ENCODE peak calls at places on chromosome 22, in four cellular contexts. Q is HCT116, N is A549, L is K562. C is an unnamed sample.

GRCh38 chr22:25067851-25068421 is 115.4 kb downstream of the KIAA1671 start:
- DNase-seq in N (no peak), L (no peak), Q (no peak), C (no peak)

GRCh38 chr22:28358244-28358777 is 321.3 kb downstream of the TTC28 start:
- DNase-seq in N (no peak), Q (no peak), L (no peak), C (no peak)

GRCh38 chr22:40289991-40290459 is 56.3 kb upstream of the ADSL start:
- DNase-seq in L (no peak), Q (no peak), N (no peak), C (no peak)

GRCh38 chr22:45671783-45672563 is at the start of gene ATXN10:
- DNase-seq in Q (no peak), L (peak), N (peak), C (peak)

GRCh38 chr22:46050916-46051614 is 74.1 kb upstream of the WNT7B start:
- DNase-seq in N (no peak), Q (no peak), L (no peak), C (no peak)

GRCh38 chr22:37462983-37463382 is 23.2 kb downstream of the MFNG start:
- DNase-seq in Q (no peak), L (peak), N (no peak), C (peak)

GRCh38 chr22:28711820-28712777 is 29.5 kb downstream of the CHEK2 start:
- DNase-seq in L (no peak), Q (no peak), N (peak), C (peak)

GRCh38 chr22:43878079-43878795 is 13.6 kb downstream of the PNPLA5 start:
- DNase-seq in Q (no peak), L (no peak), N (no peak), C (peak)

GRCh38 chr22:38882480-38882879 is 10.5 kb upstream of the CBX6 start:
- DNase-seq in N (no peak), L (no peak), Q (no peak), C (peak)

GRCh38 chr22:35319244-35319985 is 19.7 kb downstream of the TOM1 start:
- DNase-seq in Q (no peak), L (no peak), N (no peak), C (no peak)

GRCh38 chr22:31757265-31757664 is 3.4 kb downstream of the DEPDC5 start:
- DNase-seq in L (no peak), N (no peak), Q (no peak), C (no peak)

GRCh38 chr22:31789803-31790202 is 36.0 kb downstream of the DEPDC5 start:
- DNase-seq in N (no peak), L (peak), Q (no peak), C (no peak)

GRCh38 chr22:29310065-29310862 is 3.8 kb downstream of the GAS2L1 start:
- DNase-seq in N (no peak), L (no peak), Q (no peak), C (no peak)

GRCh38 chr22:36406139-36406538 is 18.4 kb upstream of the MYH9 start:
- DNase-seq in N (no peak), Q (no peak), L (no peak), C (no peak)

GRCh38 chr22:22942511-22943329 is 55.1 kb downstream of the IGLL5 start:
- DNase-seq in L (peak), N (peak), Q (peak), C (peak)

GRCh38 chr22:36165161-36165560 is 4.6 kb upstream of the APOL3 start:
- DNase-seq in Q (no peak), L (no peak), N (no peak), C (no peak)

GRCh38 chr22:39496131-39496838 is 5.8 kb upstream of the MIEF1 start:
- DNase-seq in Q (peak), L (peak), N (peak), C (peak)

GRCh38 chr22:46613606-46613997 is 6.6 kb upstream of the GRAMD4 start:
- DNase-seq in N (no peak), L (no peak), Q (no peak), C (no peak)

GRCh38 chr22:24760708-24761306 is 13.7 kb downstream of the PIWIL3 start:
- DNase-seq in L (no peak), N (no peak), Q (no peak), C (no peak)

GRCh38 chr22:29784451-29785361 is 17.5 kb downstream of the UQCR10 start:
- DNase-seq in N (no peak), L (no peak), Q (no peak), C (peak)

GRCh38 chr22:38411016-38411415 is 44.0 kb downstream of the KCNJ4 start:
- DNase-seq in N (no peak), L (no peak), Q (no peak), C (no peak)

GRCh38 chr22:35894937-35895708 is 133.5 kb downstream of the RBFOX2 start:
- DNase-seq in L (no peak), N (peak), Q (no peak), C (peak)

GRCh38 chr22:40193429-40194421 is 16.0 kb downstream of the TNRC6B start:
- DNase-seq in N (peak), L (peak), Q (no peak), C (peak)

GRCh38 chr22:38748487-38749136 is 7.2 kb downstream of the SUN2 start:
- DNase-seq in N (no peak), L (no peak), Q (no peak), C (no peak)

GRCh38 chr22:24703101-24703500 is 71.4 kb downstream of the PIWIL3 start:
- DNase-seq in Q (no peak), N (no peak), L (peak), C (peak)

GRCh38 chr22:36334081-36334831 is 53.5 kb downstream of the MYH9 start:
- DNase-seq in Q (no peak), L (peak), N (peak), C (no peak)

GRCh38 chr22:29187831-29188230 is 17.9 kb upstream of the EMID1 start:
- DNase-seq in N (no peak), L (no peak), Q (no peak), C (no peak)

GRCh38 chr22:40218723-40219294 is 41.1 kb downstream of the TNRC6B start:
- DNase-seq in L (no peak), Q (no peak), N (no peak), C (peak)

GRCh38 chr22:35432226-35432905 is 32.4 kb downstream of the MCM5 start:
- DNase-seq in Q (no peak), L (no peak), N (no peak), C (no peak)

GRCh38 chr22:39997939-39998726 is 3.4 kb downstream of the FAM83F start:
- DNase-seq in Q (no peak), N (peak), L (no peak), C (peak)

GRCh38 chr22:30250713-30251267 is 4.2 kb upstream of the LIF start:
- DNase-seq in Q (no peak), L (no peak), N (peak), C (peak)

GRCh38 chr22:35568751-35569725 is 28.4 kb downstream of the RASD2 start:
- DNase-seq in Q (no peak), N (no peak), L (no peak), C (peak)

GRCh38 chr22:43479311-43479710 is 67.5 kb downstream of the MPPED1 start:
- DNase-seq in N (no peak), Q (no peak), L (no peak), C (no peak)

GRCh38 chr22:30223303-30223702 is 23.3 kb downstream of the LIF start:
- DNase-seq in Q (no peak), L (no peak), N (no peak), C (no peak)

GRCh38 chr22:45504703-45505341 is 2.1 kb downstream of the FBLN1 start:
- DNase-seq in L (no peak), N (no peak), Q (no peak), C (peak)

GRCh38 chr22:38489142-38489541 is 17.0 kb downstream of the DDX17 start:
- DNase-seq in N (no peak), L (no peak), Q (no peak), C (no peak)

GRCh38 chr22:35638408-35638807 is 9.8 kb upstream of the APOL6 start:
- DNase-seq in N (no peak), Q (no peak), L (no peak), C (peak)

GRCh38 chr22:32700186-32700882 is 101.2 kb upstream of the TIMP3 start:
- DNase-seq in Q (no peak), L (no peak), N (no peak), C (peak)

GRCh38 chr22:35882226-35883027 is 146.2 kb downstream of the RBFOX2 start:
- DNase-seq in N (no peak), L (no peak), Q (no peak), C (peak)

DNA sequence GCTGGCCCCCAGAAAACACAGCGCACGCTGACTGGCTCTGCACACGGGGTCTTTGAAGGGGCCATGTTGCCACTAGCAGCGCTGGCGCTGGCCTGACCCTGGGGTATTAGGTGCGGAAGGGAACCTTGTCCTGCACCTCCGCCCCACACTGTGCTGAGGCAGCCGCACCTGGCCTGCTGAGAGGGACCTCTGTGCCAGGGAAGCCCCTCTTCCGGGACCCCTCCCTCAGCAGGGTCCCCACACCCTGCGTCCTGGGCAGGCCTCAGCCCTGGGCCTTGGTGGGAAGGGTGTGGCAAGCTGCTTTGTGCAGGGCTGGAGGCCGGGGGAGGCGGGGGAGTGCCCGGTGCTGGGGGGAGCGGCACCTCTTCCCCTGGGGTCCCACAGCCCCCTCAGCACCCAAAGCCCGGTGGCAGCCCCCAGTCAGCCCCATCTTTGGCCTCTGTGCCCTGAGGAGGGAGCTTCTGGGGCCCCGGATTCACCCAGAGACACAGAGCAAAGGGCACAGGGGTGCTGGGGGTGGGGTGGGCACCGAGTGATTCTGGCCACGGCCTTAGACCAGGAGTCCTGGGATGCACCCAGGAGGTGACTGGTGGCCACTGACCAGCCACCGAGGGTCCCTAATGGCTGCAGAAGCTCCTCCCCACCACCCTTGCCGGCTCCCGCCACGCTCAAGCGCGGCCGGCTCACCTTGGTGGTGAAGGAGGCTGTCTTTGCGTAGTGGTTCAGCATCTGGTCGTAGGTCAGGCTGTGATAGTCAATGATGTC is 11.4 kb downstream of the TTLL8 start:
- DNase-seq in Q (no peak), N (no peak), L (no peak), C (no peak)
- TF ChIP-seq CEBPB in Q (no peak), N (no peak), L (no peak), C (no peak)

GRCh38 chr22:41562461-41562860 is 1.7 kb downstream of the CSDC2 start:
- DNase-seq in N (no peak), L (no peak), Q (no peak), C (no peak)

GRCh38 chr22:41563051-41563711 is 2.4 kb downstream of the CSDC2 start:
- DNase-seq in L (peak), N (peak), Q (no peak), C (peak)

GRCh38 chr22:41564563-41564962 is 3.8 kb downstream of the CSDC2 start:
- DNase-seq in L (no peak), Q (no peak), N (no peak), C (peak)

GRCh38 chr22:41567452-41567768 is 6.6 kb downstream of the CSDC2 start:
- DNase-seq in L (no peak), N (no peak), Q (no peak), C (no peak)

GRCh38 chr22:41565403-41566054 is 4.7 kb downstream of the CSDC2 start:
- DNase-seq in L (peak), N (peak), Q (peak), C (peak)
- TF ChIP-seq CEBPB in L (no peak), N (no peak), Q (no peak), C (no peak)

GRCh38 chr22:47782461-47783075 is 1020.1 kb downstream of the TBC1D22A start:
- DNase-seq in N (no peak), L (no peak), Q (no peak), C (no peak)
- TF ChIP-seq CEBPB in N (no peak), L (no peak), Q (no peak), C (no peak)

DNA sequence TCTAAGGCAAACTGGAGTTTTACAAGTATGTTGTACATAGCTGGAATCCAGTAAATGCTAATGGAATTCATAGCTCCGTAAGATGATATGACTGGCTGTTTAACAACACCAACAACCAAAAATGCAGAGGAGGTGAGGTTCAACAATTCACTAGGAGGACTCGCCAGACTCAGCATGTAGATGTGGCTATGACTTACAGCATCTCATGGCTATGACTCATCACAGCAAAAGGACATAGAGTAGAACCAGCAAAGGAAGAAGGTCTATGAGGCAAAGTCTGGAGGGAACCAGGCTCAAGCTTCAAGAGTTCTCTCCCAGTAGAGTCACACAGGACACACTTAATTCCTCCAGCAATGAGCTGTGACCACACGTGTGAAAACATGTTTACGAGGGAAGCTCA is 116.9 kb downstream of the LARGE1 start:
- DNase-seq in N (peak), Q (no peak), L (no peak), C (peak)
- TF ChIP-seq CEBPB in N (no peak), Q (no peak), L (no peak), C (peak)

GRCh38 chr22:17858033-17858432 is 83.8 kb upstream of the BID start:
- DNase-seq in L (no peak), Q (no peak), N (no peak), C (no peak)
- TF ChIP-seq CEBPB in L (no peak), Q (no peak), N (no peak), C (no peak)

GRCh38 chr22:26828311-26828710 is 170.9 kb downstream of the MIAT start:
- DNase-seq in L (no peak), Q (no peak), N (no peak), C (no peak)

GRCh38 chr22:26822300-26822699 is 164.9 kb downstream of the MIAT start:
- DNase-seq in L (no peak), Q (no peak), N (no peak), C (no peak)

GRCh38 chr22:26825960-26826359 is 168.6 kb downstream of the MIAT start:
- DNase-seq in N (no peak), Q (no peak), L (no peak), C (no peak)

GRCh38 chr22:26823966-26824365 is 166.6 kb downstream of the MIAT start:
- DNase-seq in Q (no peak), L (no peak), N (no peak), C (no peak)

DNA sequence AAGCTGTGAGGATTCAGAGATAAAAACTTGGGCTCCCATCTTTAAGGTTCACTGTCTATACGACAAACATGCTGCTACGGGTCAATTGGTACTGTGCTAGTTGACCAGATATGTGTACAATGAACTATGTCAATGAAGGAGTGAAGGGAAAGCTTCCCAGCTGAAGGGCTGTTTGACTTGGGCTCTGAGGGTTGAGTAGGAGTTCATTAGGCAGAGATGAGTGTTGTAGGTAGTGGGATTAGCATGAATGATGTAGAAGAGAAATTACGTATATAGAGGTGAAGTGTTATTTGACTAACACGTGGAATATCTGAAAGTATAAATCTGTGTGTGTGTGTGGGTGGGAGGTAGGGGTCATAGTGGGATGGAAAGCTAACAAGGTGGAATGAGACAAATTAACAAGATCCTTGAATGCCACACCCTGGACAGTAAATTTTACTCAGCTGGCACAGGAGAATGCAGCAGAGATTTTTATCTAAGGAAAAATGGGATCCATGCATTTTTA is 169.1 kb downstream of the MIAT start:
- DNase-seq in L (no peak), Q (no peak), N (no peak), C (no peak)
- TF ChIP-seq CEBPB in L (no peak), Q (no peak), N (no peak), C (no peak)

GRCh38 chr22:20981787-20982562 is at the start of gene LZTR1:
- DNase-seq in N (peak), Q (peak), L (peak), C (peak)
- TF ChIP-seq CEBPB in N (no peak), Q (no peak), L (no peak), C (no peak)

GRCh38 chr22:48651036-48651890 is 1176.4 kb downstream of the BRD1 start:
- DNase-seq in L (no peak), Q (peak), N (no peak), C (no peak)
- TF ChIP-seq CEBPB in L (no peak), Q (no peak), N (no peak), C (no peak)

C was measured in IMR-90.